ENCODE peak calls at places on chromosomes 1 and 21, in five cellular contexts. One of them, this sample, is unnamed.

GRCh38 chr1:207968521-207968944 is 57.6 kb upstream of the CD34 start:
- DNase-seq in uterus: no peak
- DNase-seq in neural crest cell: no peak
- DNase-seq in endothelial cell: no peak
- DNase-seq in HFF-Myc: no peak
- DNase-seq in this sample: no peak

GRCh38 chr1:12594966-12595838 is 22.8 kb downstream of the DHRS3 start:
- DNase-seq in uterus: peak; percentile 78
- DNase-seq in neural crest cell: no peak
- DNase-seq in endothelial cell: peak; percentile 46
- DNase-seq in HFF-Myc: no peak
- DNase-seq in this sample: no peak

GRCh38 chr1:84353665-84354064 is 44.6 kb upstream of the DNASE2B start:
- DNase-seq in uterus: peak; percentile 34
- DNase-seq in neural crest cell: no peak
- DNase-seq in endothelial cell: no peak
- DNase-seq in HFF-Myc: no peak
- DNase-seq in this sample: no peak

GRCh38 chr21:44480200-44481065 is 25.1 kb downstream of the LRRC3 start:
- DNase-seq in uterus: no peak
- DNase-seq in neural crest cell: no peak
- DNase-seq in endothelial cell: no peak
- DNase-seq in HFF-Myc: no peak
- DNase-seq in this sample: no peak

GRCh38 chr1:52127181-52128175 is 14.4 kb upstream of the ZFYVE9 start:
- DNase-seq in uterus: no peak
- DNase-seq in neural crest cell: peak; percentile 28
- DNase-seq in endothelial cell: peak; percentile 28
- DNase-seq in HFF-Myc: peak; percentile 47
- DNase-seq in this sample: peak; percentile 69

GRCh38 chr21:43287111-43287973 is 118.5 kb downstream of the CRYAA start:
- DNase-seq in uterus: no peak
- DNase-seq in neural crest cell: no peak
- DNase-seq in endothelial cell: no peak
- DNase-seq in HFF-Myc: no peak
- DNase-seq in this sample: no peak

GRCh38 chr21:15058718-15059316 is 6.0 kb downstream of the NRIP1 start:
- DNase-seq in uterus: no peak
- DNase-seq in neural crest cell: no peak
- DNase-seq in endothelial cell: no peak
- DNase-seq in HFF-Myc: no peak
- DNase-seq in this sample: no peak

GRCh38 chr1:168601051-168601450 is 24.6 kb downstream of the XCL1 start:
- DNase-seq in uterus: no peak
- DNase-seq in neural crest cell: no peak
- DNase-seq in endothelial cell: no peak
- DNase-seq in HFF-Myc: no peak
- DNase-seq in this sample: no peak

GRCh38 chr1:202805886-202806511 is 2.2 kb downstream of the KDM5B start:
- DNase-seq in uterus: no peak
- DNase-seq in neural crest cell: no peak
- DNase-seq in endothelial cell: no peak
- DNase-seq in HFF-Myc: no peak
- DNase-seq in this sample: peak; percentile 34

GRCh38 chr1:193299038-193299437 is 112.6 kb upstream of the B3GALT2 start:
- DNase-seq in uterus: no peak
- DNase-seq in neural crest cell: no peak
- DNase-seq in endothelial cell: no peak
- DNase-seq in HFF-Myc: no peak
- DNase-seq in this sample: no peak

GRCh38 chr1:7233646-7234470 is 448.6 kb downstream of the CAMTA1 start:
- DNase-seq in uterus: no peak
- DNase-seq in neural crest cell: no peak
- DNase-seq in endothelial cell: no peak
- DNase-seq in HFF-Myc: no peak
- DNase-seq in this sample: no peak

GRCh38 chr1:24018611-24019580 is 38.8 kb upstream of the SRSF10 start:
- DNase-seq in uterus: peak; percentile 99
- DNase-seq in neural crest cell: no peak
- DNase-seq in endothelial cell: peak; percentile 70
- DNase-seq in HFF-Myc: peak; percentile 98
- DNase-seq in this sample: peak; percentile 75

GRCh38 chr1:21449906-21450305 is 10.0 kb downstream of the NBPF3 start:
- DNase-seq in uterus: no peak
- DNase-seq in neural crest cell: no peak
- DNase-seq in endothelial cell: no peak
- DNase-seq in HFF-Myc: no peak
- DNase-seq in this sample: no peak

GRCh38 chr21:27571706-27572105 is 604.8 kb upstream of the ADAMTS5 start:
- DNase-seq in uterus: no peak
- DNase-seq in neural crest cell: no peak
- DNase-seq in endothelial cell: no peak
- DNase-seq in HFF-Myc: no peak
- DNase-seq in this sample: no peak

GRCh38 chr1:163875214-163875926 is 553.6 kb downstream of the NUF2 start:
- DNase-seq in uterus: peak; percentile 72
- DNase-seq in neural crest cell: no peak
- DNase-seq in endothelial cell: no peak
- DNase-seq in HFF-Myc: peak; percentile 96
- DNase-seq in this sample: no peak

GRCh38 chr1:34781071-34781843 is at the start of gene GJB3:
- DNase-seq in uterus: no peak
- DNase-seq in neural crest cell: no peak
- DNase-seq in endothelial cell: peak; percentile 29
- DNase-seq in HFF-Myc: no peak
- DNase-seq in this sample: no peak

GRCh38 chr21:46079357-46080170 is 18.3 kb upstream of the COL6A2 start:
- DNase-seq in uterus: peak; percentile 74
- DNase-seq in neural crest cell: no peak
- DNase-seq in endothelial cell: no peak
- DNase-seq in HFF-Myc: peak; percentile 97
- DNase-seq in this sample: no peak

GRCh38 chr1:97668945-97669344 is 251.9 kb downstream of the DPYD start:
- DNase-seq in uterus: no peak
- DNase-seq in neural crest cell: no peak
- DNase-seq in endothelial cell: no peak
- DNase-seq in HFF-Myc: peak; percentile 42
- DNase-seq in this sample: peak; percentile 3